ENCODE peak calls at places on chromosomes 5 and 9, in four cellular contexts. One of them, this sample, is unnamed.

GRCh38 chr9:19934301-19934868 is 145.5 kb upstream of the SLC24A2 start:
- DNase-seq in NCI-H774: no peak
- DNase-seq in activated naive CD4-positive, alpha-beta T cell treated with Interleukin-2 at 50 U/mL for 16 hours: no peak
- DNase-seq in AG08395: peak; percentile 36
- DNase-seq in this sample: peak; percentile 66

GRCh38 chr5:133763744-133764143 is 151.4 kb upstream of the FSTL4 start:
- DNase-seq in NCI-H774: no peak
- DNase-seq in activated naive CD4-positive, alpha-beta T cell treated with Interleukin-2 at 50 U/mL for 16 hours: no peak
- DNase-seq in AG08395: no peak
- DNase-seq in this sample: no peak

GRCh38 chr5:74643160-74643562 is 2.6 kb upstream of the ENC1 start:
- DNase-seq in NCI-H774: no peak
- DNase-seq in activated naive CD4-positive, alpha-beta T cell treated with Interleukin-2 at 50 U/mL for 16 hours: no peak
- DNase-seq in AG08395: peak; percentile 84
- DNase-seq in this sample: no peak

GRCh38 chr9:93814561-93814960 is 140.6 kb downstream of the BARX1 start:
- DNase-seq in NCI-H774: peak; percentile 63
- DNase-seq in activated naive CD4-positive, alpha-beta T cell treated with Interleukin-2 at 50 U/mL for 16 hours: no peak
- DNase-seq in AG08395: no peak
- DNase-seq in this sample: no peak

GRCh38 chr9:110340306-110340705 is 2.6 kb upstream of the TXNDC8 start:
- DNase-seq in NCI-H774: no peak
- DNase-seq in activated naive CD4-positive, alpha-beta T cell treated with Interleukin-2 at 50 U/mL for 16 hours: no peak
- DNase-seq in AG08395: no peak
- DNase-seq in this sample: no peak

GRCh38 chr5:30505014-30505886 is 688.2 kb upstream of the CDH6 start:
- DNase-seq in NCI-H774: peak; percentile 19
- DNase-seq in activated naive CD4-positive, alpha-beta T cell treated with Interleukin-2 at 50 U/mL for 16 hours: no peak
- DNase-seq in AG08395: no peak
- DNase-seq in this sample: no peak

GRCh38 chr5:59020611-59021285 is 437.9 kb downstream of the RAB3C start:
- DNase-seq in NCI-H774: no peak
- DNase-seq in activated naive CD4-positive, alpha-beta T cell treated with Interleukin-2 at 50 U/mL for 16 hours: peak; percentile 25
- DNase-seq in AG08395: no peak
- DNase-seq in this sample: no peak

GRCh38 chr9:27353405-27354229 is 56.7 kb upstream of the EQTN start:
- DNase-seq in NCI-H774: no peak
- DNase-seq in activated naive CD4-positive, alpha-beta T cell treated with Interleukin-2 at 50 U/mL for 16 hours: no peak
- DNase-seq in AG08395: no peak
- DNase-seq in this sample: no peak

GRCh38 chr5:87298687-87299362 is 31.1 kb downstream of the RASA1 start:
- DNase-seq in NCI-H774: no peak
- DNase-seq in activated naive CD4-positive, alpha-beta T cell treated with Interleukin-2 at 50 U/mL for 16 hours: no peak
- DNase-seq in AG08395: no peak
- DNase-seq in this sample: no peak

GRCh38 chr5:10289353-10289752 is 18.3 kb downstream of the CMBL start:
- DNase-seq in NCI-H774: peak; percentile 46
- DNase-seq in activated naive CD4-positive, alpha-beta T cell treated with Interleukin-2 at 50 U/mL for 16 hours: no peak
- DNase-seq in AG08395: peak; percentile 31
- DNase-seq in this sample: no peak

GRCh38 chr5:130032807-130033206 is 128.5 kb downstream of the CHSY3 start:
- DNase-seq in NCI-H774: no peak
- DNase-seq in activated naive CD4-positive, alpha-beta T cell treated with Interleukin-2 at 50 U/mL for 16 hours: no peak
- DNase-seq in AG08395: no peak
- DNase-seq in this sample: peak; percentile 54

GRCh38 chr9:132019702-132020101 is 60.0 kb downstream of the MED27 start:
- DNase-seq in NCI-H774: no peak
- DNase-seq in activated naive CD4-positive, alpha-beta T cell treated with Interleukin-2 at 50 U/mL for 16 hours: no peak
- DNase-seq in AG08395: no peak
- DNase-seq in this sample: no peak

GRCh38 chr9:109923371-109923770 is 143.4 kb downstream of the PALM2AKAP2 start:
- DNase-seq in NCI-H774: peak; percentile 7
- DNase-seq in activated naive CD4-positive, alpha-beta T cell treated with Interleukin-2 at 50 U/mL for 16 hours: no peak
- DNase-seq in AG08395: no peak
- DNase-seq in this sample: no peak

GRCh38 chr5:67350600-67351315 is 154.2 kb upstream of the CD180 start:
- DNase-seq in NCI-H774: peak; percentile 50
- DNase-seq in activated naive CD4-positive, alpha-beta T cell treated with Interleukin-2 at 50 U/mL for 16 hours: no peak
- DNase-seq in AG08395: peak; percentile 29
- DNase-seq in this sample: no peak

GRCh38 chr9:72030762-72031161 is 29.7 kb downstream of the C9orf57 start:
- DNase-seq in NCI-H774: no peak
- DNase-seq in activated naive CD4-positive, alpha-beta T cell treated with Interleukin-2 at 50 U/mL for 16 hours: no peak
- DNase-seq in AG08395: no peak
- DNase-seq in this sample: no peak

GRCh38 chr9:89095755-89096154 is 82.9 kb downstream of the SHC3 start:
- DNase-seq in NCI-H774: no peak
- DNase-seq in activated naive CD4-positive, alpha-beta T cell treated with Interleukin-2 at 50 U/mL for 16 hours: no peak
- DNase-seq in AG08395: no peak
- DNase-seq in this sample: no peak

GRCh38 chr9:116639251-116639741 is 47.8 kb upstream of the TRIM32 start:
- DNase-seq in NCI-H774: no peak
- DNase-seq in activated naive CD4-positive, alpha-beta T cell treated with Interleukin-2 at 50 U/mL for 16 hours: no peak
- DNase-seq in AG08395: peak; percentile 75
- DNase-seq in this sample: no peak

GRCh38 chr9:79812507-79813261 is 240.9 kb downstream of the TLE4 start:
- DNase-seq in NCI-H774: no peak
- DNase-seq in activated naive CD4-positive, alpha-beta T cell treated with Interleukin-2 at 50 U/mL for 16 hours: no peak
- DNase-seq in AG08395: no peak
- DNase-seq in this sample: no peak

GRCh38 chr5:55534436-55535198 is at the start of gene PLPP1:
- DNase-seq in NCI-H774: peak; percentile 88
- DNase-seq in activated naive CD4-positive, alpha-beta T cell treated with Interleukin-2 at 50 U/mL for 16 hours: peak; percentile 86
- DNase-seq in AG08395: peak; percentile 96
- DNase-seq in this sample: peak; percentile 93

GRCh38 chr9:83538172-83538889 is at the start of gene FRMD3:
- DNase-seq in NCI-H774: peak; percentile 55
- DNase-seq in activated naive CD4-positive, alpha-beta T cell treated with Interleukin-2 at 50 U/mL for 16 hours: no peak
- DNase-seq in AG08395: peak; percentile 83
- DNase-seq in this sample: peak; percentile 94